ENCODE peak calls at places on chromosomes 6 and 20, in eight cellular contexts. One of them, this sample, is unnamed. For H3K4me1, the result is how much of the 10 kb centered on the place peaks cover.

GRCh38 chr6:63502165-63502564 is 70.1 kb upstream of the LOC128125822 start:
- DNase-seq in upper lobe of right lung: no peak
- DNase-seq in uterus: no peak
- DNase-seq in PC-3: peak
- DNase-seq in Peyer's patch: no peak
- DNase-seq in thoracic aorta: no peak
- DNase-seq in cardiac muscle cell: no peak
- DNase-seq in H1: no peak
- DNase-seq in this sample: no peak

GRCh38 chr20:9270831-9271230 is 201.9 kb downstream of the PLCB4 start:
- DNase-seq in uterus: no peak
- DNase-seq in Peyer's patch: no peak
- DNase-seq in upper lobe of right lung: no peak
- DNase-seq in PC-3: peak
- DNase-seq in cardiac muscle cell: no peak
- DNase-seq in thoracic aorta: no peak
- DNase-seq in H1: no peak
- DNase-seq in this sample: no peak

GRCh38 chr6:2231438-2231837 is 14.0 kb downstream of the GMDS start:
- DNase-seq in PC-3: peak
- DNase-seq in Peyer's patch: no peak
- DNase-seq in H1: no peak
- DNase-seq in uterus: no peak
- DNase-seq in upper lobe of right lung: no peak
- DNase-seq in cardiac muscle cell: no peak
- DNase-seq in thoracic aorta: no peak
- DNase-seq in this sample: no peak

GRCh38 chr6:35737413-35738211 is 780 bp downstream of the ARMC12 start:
- DNase-seq in Peyer's patch: no peak
- DNase-seq in cardiac muscle cell: peak
- DNase-seq in H1: no peak
- DNase-seq in PC-3: peak
- DNase-seq in upper lobe of right lung: no peak
- DNase-seq in uterus: no peak
- DNase-seq in thoracic aorta: no peak
- DNase-seq in this sample: no peak

GRCh38 chr20:3240776-3241363 is 1.9 kb upstream of the SLC4A11 start:
- DNase-seq in thoracic aorta: no peak
- DNase-seq in H1: no peak
- DNase-seq in upper lobe of right lung: no peak
- DNase-seq in uterus: no peak
- DNase-seq in PC-3: no peak
- DNase-seq in Peyer's patch: no peak
- DNase-seq in cardiac muscle cell: no peak
- DNase-seq in this sample: no peak

GRCh38 chr6:62390413-62390812 is 104.4 kb upstream of the KHDRBS2 start:
- DNase-seq in H1: no peak
- DNase-seq in cardiac muscle cell: no peak
- DNase-seq in upper lobe of right lung: no peak
- DNase-seq in PC-3: peak
- DNase-seq in Peyer's patch: no peak
- DNase-seq in uterus: no peak
- DNase-seq in thoracic aorta: no peak
- DNase-seq in this sample: no peak

GRCh38 chr6:112571486-112571885 is 224.4 kb downstream of the RFPL4B start:
- DNase-seq in thoracic aorta: no peak
- DNase-seq in cardiac muscle cell: no peak
- DNase-seq in Peyer's patch: no peak
- DNase-seq in uterus: no peak
- DNase-seq in H1: no peak
- DNase-seq in PC-3: peak
- DNase-seq in upper lobe of right lung: no peak
- DNase-seq in this sample: no peak

GRCh38 chr6:34102696-34103095 is 43.2 kb downstream of the GRM4 start:
- DNase-seq in uterus: no peak
- DNase-seq in cardiac muscle cell: no peak
- DNase-seq in Peyer's patch: no peak
- DNase-seq in thoracic aorta: no peak
- DNase-seq in H1: no peak
- DNase-seq in upper lobe of right lung: no peak
- DNase-seq in PC-3: no peak
- DNase-seq in this sample: no peak

GRCh38 chr6:151680846-151681425 is 126.5 kb upstream of the ESR1 start:
- DNase-seq in PC-3: no peak
- DNase-seq in thoracic aorta: no peak
- DNase-seq in H1: no peak
- DNase-seq in upper lobe of right lung: no peak
- DNase-seq in cardiac muscle cell: no peak
- DNase-seq in Peyer's patch: no peak
- DNase-seq in uterus: no peak
- DNase-seq in this sample: no peak

GRCh38 chr6:151679941-151680340 is 127.5 kb upstream of the ESR1 start:
- DNase-seq in Peyer's patch: no peak
- DNase-seq in thoracic aorta: no peak
- DNase-seq in uterus: no peak
- DNase-seq in upper lobe of right lung: no peak
- DNase-seq in cardiac muscle cell: no peak
- DNase-seq in PC-3: no peak
- DNase-seq in H1: no peak
- DNase-seq in this sample: no peak

GRCh38 chr6:151681426-151682059 is 125.9 kb upstream of the ESR1 start:
- DNase-seq in Peyer's patch: no peak
- DNase-seq in thoracic aorta: no peak
- DNase-seq in H1: no peak
- DNase-seq in PC-3: no peak
- DNase-seq in upper lobe of right lung: no peak
- DNase-seq in cardiac muscle cell: no peak
- DNase-seq in uterus: peak
- DNase-seq in this sample: no peak

GRCh38 chr6:151677427-151677826 is 130.1 kb upstream of the ESR1 start:
- DNase-seq in Peyer's patch: no peak
- DNase-seq in PC-3: no peak
- DNase-seq in H1: no peak
- DNase-seq in thoracic aorta: no peak
- DNase-seq in cardiac muscle cell: no peak
- DNase-seq in uterus: no peak
- DNase-seq in upper lobe of right lung: no peak
- DNase-seq in this sample: no peak

GRCh38 chr6:151679081-151679480 is 128.4 kb upstream of the ESR1 start:
- DNase-seq in thoracic aorta: no peak
- DNase-seq in cardiac muscle cell: no peak
- DNase-seq in Peyer's patch: no peak
- DNase-seq in H1: no peak
- DNase-seq in uterus: peak
- DNase-seq in upper lobe of right lung: no peak
- DNase-seq in PC-3: peak
- DNase-seq in this sample: no peak
- H3K27ac ChIP-seq in thoracic aorta: no peak
- H3K27ac ChIP-seq in cardiac muscle cell: no peak
- H3K27ac ChIP-seq in Peyer's patch: no peak
- H3K27ac ChIP-seq in H1: no peak
- H3K27ac ChIP-seq in uterus: peak
- H3K27ac ChIP-seq in upper lobe of right lung: no peak
- H3K27ac ChIP-seq in PC-3: no peak
- H3K27ac ChIP-seq in this sample: no peak

DNA sequence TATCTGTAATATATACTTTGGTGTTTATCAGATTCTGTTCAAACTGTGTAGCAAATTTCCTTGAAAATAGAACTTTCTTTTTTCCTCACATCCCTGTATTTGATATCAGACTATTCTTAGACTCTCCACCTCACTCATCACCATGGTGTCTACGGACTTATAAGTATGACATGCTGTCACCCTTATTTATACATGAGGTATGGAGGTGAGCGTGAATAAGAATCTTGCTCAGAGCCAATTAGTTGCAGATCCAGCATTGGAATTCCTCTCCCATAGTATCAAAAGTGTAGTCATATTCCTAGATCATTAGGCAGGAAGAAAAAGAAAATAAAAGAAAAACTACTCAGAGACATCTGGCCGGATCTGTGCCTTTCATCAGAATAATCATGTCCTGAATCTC is 43.0 kb downstream of the TPD52L1 start:
- DNase-seq in Peyer's patch: no peak
- DNase-seq in H1: no peak
- DNase-seq in thoracic aorta: no peak
- DNase-seq in upper lobe of right lung: no peak
- DNase-seq in cardiac muscle cell: no peak
- DNase-seq in PC-3: no peak
- DNase-seq in uterus: no peak
- DNase-seq in this sample: no peak
- H3K4me1 ChIP-seq in Peyer's patch: under half
- H3K4me1 ChIP-seq in H1: under half
- H3K4me1 ChIP-seq in thoracic aorta: half or more
- H3K4me1 ChIP-seq in upper lobe of right lung: under half
- H3K4me1 ChIP-seq in cardiac muscle cell: under half
- H3K4me1 ChIP-seq in PC-3: under half
- H3K4me1 ChIP-seq in uterus: under half
- H3K4me1 ChIP-seq in this sample: under half

GRCh38 chr6:83852528-83853177 is 507 bp upstream of the RIPPLY2 start:
- DNase-seq in H1: no peak
- DNase-seq in cardiac muscle cell: no peak
- DNase-seq in Peyer's patch: no peak
- DNase-seq in thoracic aorta: no peak
- DNase-seq in upper lobe of right lung: no peak
- DNase-seq in PC-3: no peak
- DNase-seq in uterus: no peak
- DNase-seq in this sample: no peak
- H3K27ac ChIP-seq in H1: no peak
- H3K27ac ChIP-seq in cardiac muscle cell: no peak
- H3K27ac ChIP-seq in Peyer's patch: no peak
- H3K27ac ChIP-seq in thoracic aorta: no peak
- H3K27ac ChIP-seq in upper lobe of right lung: no peak
- H3K27ac ChIP-seq in PC-3: no peak
- H3K27ac ChIP-seq in uterus: peak
- H3K27ac ChIP-seq in this sample: no peak

DNA sequence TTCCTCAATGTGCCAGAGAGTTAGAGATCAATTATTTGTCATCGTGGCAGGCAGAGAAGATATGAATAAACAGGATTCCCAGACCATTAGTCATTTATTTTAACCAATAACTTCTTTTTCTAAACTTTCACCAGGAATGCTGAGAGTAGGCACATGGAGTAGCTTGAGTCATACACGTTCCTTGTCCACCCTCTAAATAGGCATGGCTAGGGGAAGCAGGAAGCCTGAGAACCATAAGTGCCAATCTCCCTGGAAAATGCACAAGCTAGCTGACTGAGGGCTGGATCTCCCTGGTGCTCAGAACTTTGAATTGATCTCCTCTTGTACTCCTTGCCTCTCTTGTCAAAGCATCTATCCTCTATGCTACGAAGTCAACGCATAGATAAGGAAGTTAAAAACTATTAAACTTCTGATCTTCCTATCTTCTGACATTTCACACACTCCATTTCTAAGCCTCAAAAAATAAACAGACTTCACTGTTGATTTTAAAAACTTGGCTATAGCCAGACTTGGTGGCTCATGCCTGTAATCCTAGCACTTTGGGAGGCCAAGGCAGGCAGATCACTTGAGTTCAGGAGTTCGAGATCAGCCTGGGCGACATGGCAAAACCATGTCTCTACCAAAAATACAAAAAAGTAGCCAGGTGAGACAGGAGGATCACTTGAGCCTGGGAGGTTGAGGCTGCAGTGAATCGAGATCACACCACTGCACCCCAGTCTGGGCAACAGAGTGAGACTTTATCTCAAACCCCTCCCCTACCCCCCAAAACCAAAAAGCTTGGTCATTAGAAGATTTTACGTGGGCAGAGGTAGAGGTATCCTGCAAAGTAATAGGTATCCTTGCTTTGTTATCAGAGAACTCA is 11.8 kb downstream of the ADTRP start:
- DNase-seq in uterus: no peak
- DNase-seq in thoracic aorta: no peak
- DNase-seq in PC-3: peak
- DNase-seq in Peyer's patch: no peak
- DNase-seq in cardiac muscle cell: no peak
- DNase-seq in H1: no peak
- DNase-seq in upper lobe of right lung: no peak
- DNase-seq in this sample: no peak
- H3K4me1 ChIP-seq in uterus: under half
- H3K4me1 ChIP-seq in thoracic aorta: half or more
- H3K4me1 ChIP-seq in PC-3: half or more
- H3K4me1 ChIP-seq in Peyer's patch: half or more
- H3K4me1 ChIP-seq in cardiac muscle cell: under half
- H3K4me1 ChIP-seq in H1: under half
- H3K4me1 ChIP-seq in upper lobe of right lung: under half
- H3K4me1 ChIP-seq in this sample: under half

GRCh38 chr20:4794846-4795245 is 73.1 kb downstream of the PRND start:
- DNase-seq in Peyer's patch: no peak
- DNase-seq in PC-3: no peak
- DNase-seq in thoracic aorta: no peak
- DNase-seq in cardiac muscle cell: no peak
- DNase-seq in uterus: no peak
- DNase-seq in H1: no peak
- DNase-seq in upper lobe of right lung: no peak
- DNase-seq in this sample: no peak
- H3K27ac ChIP-seq in Peyer's patch: no peak
- H3K27ac ChIP-seq in PC-3: no peak
- H3K27ac ChIP-seq in thoracic aorta: no peak
- H3K27ac ChIP-seq in cardiac muscle cell: no peak
- H3K27ac ChIP-seq in uterus: no peak
- H3K27ac ChIP-seq in H1: no peak
- H3K27ac ChIP-seq in upper lobe of right lung: no peak
- H3K27ac ChIP-seq in this sample: no peak

GRCh38 chr6:148760143-148760505 is 13.3 kb downstream of the UST start:
- DNase-seq in Peyer's patch: no peak
- DNase-seq in cardiac muscle cell: no peak
- DNase-seq in H1: no peak
- DNase-seq in upper lobe of right lung: no peak
- DNase-seq in PC-3: no peak
- DNase-seq in uterus: no peak
- DNase-seq in thoracic aorta: no peak
- DNase-seq in this sample: no peak
- H3K4me1 ChIP-seq in Peyer's patch: under half
- H3K4me1 ChIP-seq in cardiac muscle cell: under half
- H3K4me1 ChIP-seq in H1: under half
- H3K4me1 ChIP-seq in upper lobe of right lung: under half
- H3K4me1 ChIP-seq in PC-3: under half
- H3K4me1 ChIP-seq in uterus: under half
- H3K4me1 ChIP-seq in thoracic aorta: under half
- H3K4me1 ChIP-seq in this sample: under half